ENCODE peak calls at places on chromosomes 12 and 14, in seven cellular contexts. G is effector memory CD4-positive, alpha-beta T cell; P is CD4-positive, CD25-positive, alpha-beta regulatory T cell; C is stimulated activated CD4-positive, alpha-beta T cell treated with anti-CD3 and anti-CD28 coated beads, Interleukin-1b, Interleukin-23, amount 100 ng/mL, for 48 hours; A is heart left ventricle; D is RCC 7860; Y is EH. R is an unnamed sample.

GRCh38 chr14:94180655-94181271 is 6.6 kb downstream of the PPP4R4 start:
- DNase-seq in G (no peak), P (peak; percentile 71), C (no peak), A (no peak), D (peak; percentile 18), Y (peak; percentile 49), R (peak; percentile 61)

GRCh38 chr12:100268835-100269564 is 2.0 kb downstream of the SCYL2 start:
- DNase-seq in G (no peak), P (no peak), C (no peak), A (no peak), D (no peak), Y (peak; percentile 36), R (peak; percentile 16)

GRCh38 chr12:13976028-13976584 is 5.3 kb downstream of the GRIN2B start:
- DNase-seq in G (no peak), P (no peak), C (no peak), A (no peak), D (no peak), Y (no peak), R (no peak)

GRCh38 chr12:47249719-47250506 is 170.2 kb upstream of the AMIGO2 start:
- DNase-seq in G (no peak), P (no peak), C (no peak), A (no peak), D (no peak), Y (no peak), R (no peak)

GRCh38 chr14:31205681-31206535 is 1.7 kb downstream of the HECTD1 start:
- DNase-seq in G (no peak), P (peak; percentile 16), C (no peak), A (no peak), D (peak; percentile 17), Y (peak; percentile 81), R (peak; percentile 87)

GRCh38 chr14:60951781-60952435 is 29.0 kb downstream of the TRMT5 start:
- DNase-seq in G (no peak), P (no peak), C (no peak), A (no peak), D (no peak), Y (peak; percentile 21), R (peak; percentile 7)

GRCh38 chr14:91980157-91980556 is 32.7 kb upstream of the FBLN5 start:
- DNase-seq in G (no peak), P (no peak), C (no peak), A (no peak), D (peak; percentile 74), Y (peak; percentile 90), R (peak; percentile 97)

GRCh38 chr12:109586385-109587296 is 13.0 kb downstream of the MVK start:
- DNase-seq in G (no peak), P (no peak), C (no peak), A (no peak), D (no peak), Y (no peak), R (no peak)

GRCh38 chr14:22976620-22977433 is 5.5 kb downstream of the AJUBA start:
- DNase-seq in G (no peak), P (no peak), C (no peak), A (no peak), D (peak; percentile 70), Y (peak; percentile 79), R (peak; percentile 71)

GRCh38 chr12:89547116-89547515 is 21.3 kb upstream of the POC1B start:
- DNase-seq in G (no peak), P (no peak), C (no peak), A (no peak), D (no peak), Y (no peak), R (no peak)

GRCh38 chr12:95623554-95624170 is 72.4 kb upstream of the USP44 start:
- DNase-seq in G (peak; percentile 4), P (no peak), C (peak; percentile 10), A (peak; percentile 70), D (peak; percentile 47), Y (peak; percentile 97), R (peak; percentile 92)

GRCh38 chr12:25063873-25064598 is 115.1 kb upstream of the BCAT1 start:
- DNase-seq in G (no peak), P (no peak), C (no peak), A (no peak), D (no peak), Y (no peak), R (no peak)

GRCh38 chr14:81366259-81366658 is 33.9 kb downstream of the STON2 start:
- DNase-seq in G (no peak), P (no peak), C (no peak), A (no peak), D (no peak), Y (no peak), R (no peak)

GRCh38 chr12:6708968-6709394 is 8.4 kb upstream of the PIANP start:
- DNase-seq in G (no peak), P (no peak), C (peak; percentile 40), A (no peak), D (no peak), Y (peak; percentile 8), R (no peak)

GRCh38 chr14:49951946-49952345 is 59.1 kb downstream of the ARF6 start:
- DNase-seq in G (no peak), P (no peak), C (no peak), A (no peak), D (no peak), Y (no peak), R (no peak)

GRCh38 chr12:115857160-115857920 is 420.2 kb downstream of the MED13L start:
- DNase-seq in G (no peak), P (no peak), C (no peak), A (no peak), D (no peak), Y (no peak), R (no peak)

GRCh38 chr12:7131502-7131866 is 1.3 kb downstream of the CLSTN3 start:
- DNase-seq in G (no peak), P (no peak), C (peak; percentile 19), A (no peak), D (no peak), Y (no peak), R (no peak)

GRCh38 chr12:119456824-119457223 is 122.3 kb downstream of the CCDC60 start:
- DNase-seq in G (no peak), P (no peak), C (no peak), A (no peak), D (no peak), Y (no peak), R (no peak)

GRCh38 chr14:35808076-35808657 is 928 bp downstream of the RALGAPA1 start:
- DNase-seq in G (peak; percentile 23), P (no peak), C (peak; percentile 25), A (no peak), D (no peak), Y (peak; percentile 6), R (peak; percentile 18)

GRCh38 chr12:26062566-26062965 is 62.3 kb downstream of the BHLHE41 start:
- DNase-seq in G (no peak), P (no peak), C (no peak), A (no peak), D (peak; percentile 40), Y (peak; percentile 76), R (peak; percentile 89)

GRCh38 chr14:90235179-90235976 is 21.0 kb upstream of the PSMC1 start:
- DNase-seq in G (peak; percentile 38), P (peak; percentile 45), C (peak; percentile 66), A (peak; percentile 60), D (no peak), Y (peak; percentile 64), R (peak; percentile 67)

GRCh38 chr12:57148469-57149308 is 1.3 kb upstream of the LRP1-AS start:
- DNase-seq in G (no peak), P (no peak), C (no peak), A (peak; percentile 83), D (no peak), Y (peak; percentile 83), R (peak; percentile 73)

GRCh38 chr12:13661005-13661887 is 320.2 kb downstream of the GRIN2B start:
- DNase-seq in G (no peak), P (no peak), C (peak; percentile 4), A (peak; percentile 39), D (no peak), Y (peak; percentile 56), R (peak; percentile 50)

GRCh38 chr14:22770481-22771187 is 4.1 kb downstream of the OXA1L start:
- DNase-seq in G (no peak), P (no peak), C (no peak), A (no peak), D (no peak), Y (no peak), R (no peak)

GRCh38 chr12:67797316-67797741 is 148.8 kb downstream of the DYRK2 start:
- DNase-seq in G (no peak), P (no peak), C (no peak), A (peak; percentile 53), D (no peak), Y (peak; percentile 40), R (no peak)

GRCh38 chr12:113062502-113063395 is 6.2 kb downstream of the DTX1 start:
- DNase-seq in G (no peak), P (no peak), C (no peak), A (no peak), D (no peak), Y (no peak), R (peak; percentile 61)

GRCh38 chr14:98946995-98947394 is 325.0 kb downstream of the BCL11B start:
- DNase-seq in G (no peak), P (no peak), C (no peak), A (peak; percentile 37), D (no peak), Y (no peak), R (no peak)

GRCh38 chr14:91250912-91251311 is 6.4 kb upstream of the GPR68 start:
- DNase-seq in G (no peak), P (no peak), C (no peak), A (no peak), D (no peak), Y (peak; percentile 55), R (no peak)

GRCh38 chr14:38735006-38735405 is 368.0 kb downstream of the SEC23A start:
- DNase-seq in G (no peak), P (no peak), C (no peak), A (no peak), D (no peak), Y (no peak), R (no peak)

R was measured in choroid plexus epithelial cell.